ENCODE peak calls at places on chromosomes 5 and 9, in nine cellular contexts. U, L, Z, Y, V, B, T, F and N are unnamed samples.

GRCh38 chr5:137205237-137205636 is 293.9 kb downstream of the SPOCK1 start:
- DNase-seq in U (no peak), L (no peak), Z (no peak), Y (no peak), V (no peak), B (no peak), T (no peak), F (no peak), N (no peak)

GRCh38 chr9:91483189-91483691 is 59.6 kb upstream of the NFIL3 start:
- DNase-seq in U (no peak), L (no peak), Z (no peak), Y (peak; percentile 72), V (no peak), B (no peak), T (no peak), F (no peak), N (peak; percentile 65)

GRCh38 chr5:139104577-139105271 is 93.4 kb downstream of the SIL1 start:
- DNase-seq in U (no peak), L (peak; percentile 22), Z (no peak), Y (peak; percentile 59), V (peak; percentile 87), B (no peak), T (no peak), F (peak; percentile 35), N (peak; percentile 87)

GRCh38 chr5:135851186-135851906 is 16.9 kb downstream of the SLC25A48 start:
- DNase-seq in U (no peak), L (no peak), Z (no peak), Y (no peak), V (no peak), B (no peak), T (no peak), F (no peak), N (no peak)

GRCh38 chr5:59185757-59186385 is 603.0 kb downstream of the RAB3C start:
- DNase-seq in U (no peak), L (no peak), Z (no peak), Y (no peak), V (no peak), B (no peak), T (no peak), F (no peak), N (no peak)

GRCh38 chr9:137878146-137878941 is 762 bp downstream of the CACNA1B start:
- DNase-seq in U (peak; percentile 26), L (peak; percentile 87), Z (peak; percentile 36), Y (peak; percentile 12), V (peak; percentile 66), B (no peak), T (no peak), F (no peak), N (no peak)

GRCh38 chr9:70114898-70115297 is 71.2 kb downstream of the MAMDC2 start:
- DNase-seq in U (no peak), L (no peak), Z (no peak), Y (no peak), V (no peak), B (no peak), T (no peak), F (no peak), N (no peak)

GRCh38 chr5:127076730-127077129 is 3.4 kb upstream of the C5orf63 start:
- DNase-seq in U (no peak), L (no peak), Z (no peak), Y (peak; percentile 20), V (no peak), B (no peak), T (no peak), F (no peak), N (peak; percentile 52)

GRCh38 chr9:134025606-134026541 is 593 bp downstream of the BRD3OS start:
- DNase-seq in U (peak; percentile 43), L (peak; percentile 77), Z (peak; percentile 63), Y (peak; percentile 34), V (no peak), B (peak; percentile 70), T (peak; percentile 41), F (peak; percentile 45), N (peak; percentile 76)

GRCh38 chr9:136292591-136293448 is 11.1 kb downstream of the CCDC187 start:
- DNase-seq in U (no peak), L (no peak), Z (no peak), Y (no peak), V (no peak), B (no peak), T (no peak), F (no peak), N (peak; percentile 62)

GRCh38 chr5:181039961-181040915 is at the start of gene BTNL9:
- DNase-seq in U (no peak), L (no peak), Z (no peak), Y (no peak), V (peak; percentile 32), B (no peak), T (no peak), F (no peak), N (no peak)

GRCh38 chr5:179619776-179620175 is 3.7 kb downstream of the HNRNPH1 start:
- DNase-seq in U (no peak), L (no peak), Z (no peak), Y (no peak), V (no peak), B (no peak), T (no peak), F (no peak), N (no peak)
- H3K4me1 ChIP-seq in U (peaks cover 83% of the 10 kb centered on the region), L (peaks cover 5% of the 10 kb centered on the region), Z (peaks cover 81% of the 10 kb centered on the region), Y (peaks cover 70% of the 10 kb centered on the region), V (no peaks in the 10 kb centered on the region), B (peaks cover 78% of the 10 kb centered on the region), T (peaks cover 71% of the 10 kb centered on the region), F (peaks cover 23% of the 10 kb centered on the region), N (no peaks in the 10 kb centered on the region)

GRCh38 chr9:14942037-14942436 is 31.8 kb upstream of the FREM1 start:
- DNase-seq in U (no peak), L (no peak), Z (no peak), Y (no peak), V (no peak), B (no peak), T (no peak), F (no peak), N (no peak)

GRCh38 chr9:14935917-14936316 is 25.7 kb upstream of the FREM1 start:
- DNase-seq in U (no peak), L (no peak), Z (no peak), Y (no peak), V (no peak), B (no peak), T (no peak), F (no peak), N (no peak)

GRCh38 chr9:14941487-14941886 is 31.3 kb upstream of the FREM1 start:
- DNase-seq in U (no peak), L (no peak), Z (no peak), Y (no peak), V (no peak), B (no peak), T (no peak), F (no peak), N (no peak)

GRCh38 chr9:14935099-14935710 is 25.0 kb upstream of the FREM1 start:
- DNase-seq in U (no peak), L (no peak), Z (no peak), Y (no peak), V (no peak), B (no peak), T (no peak), F (no peak), N (no peak)

DNA sequence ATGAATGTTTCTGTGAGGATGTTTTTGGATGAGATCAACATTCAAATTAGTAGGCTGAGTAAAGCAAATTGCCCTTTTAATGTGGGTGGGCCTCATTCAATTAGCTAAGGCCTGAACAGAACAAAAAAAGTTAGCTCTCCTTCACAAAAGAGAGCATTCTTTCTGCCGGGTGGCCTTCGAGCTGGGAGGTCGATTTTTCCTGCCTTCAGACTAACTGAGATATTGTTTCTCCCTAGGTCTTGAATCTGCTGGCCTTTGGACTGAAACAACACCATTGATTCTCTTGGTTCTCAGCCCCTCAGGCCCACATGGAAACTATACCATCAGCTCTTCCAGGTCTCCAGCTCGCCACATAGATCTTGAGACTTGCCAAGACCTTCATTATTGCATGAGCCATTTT is 29.1 kb upstream of the FREM1 start:
- DNase-seq in U (no peak), L (no peak), Z (no peak), Y (no peak), V (no peak), B (no peak), T (no peak), F (no peak), N (no peak)
- H3K4me1 ChIP-seq in U (no peaks in the 10 kb centered on the region), L (no peaks in the 10 kb centered on the region), Z (no peaks in the 10 kb centered on the region), Y (no peaks in the 10 kb centered on the region), V (no peaks in the 10 kb centered on the region), B (no peaks in the 10 kb centered on the region), T (no peaks in the 10 kb centered on the region), F (no peaks in the 10 kb centered on the region), N (no peaks in the 10 kb centered on the region)

DNA sequence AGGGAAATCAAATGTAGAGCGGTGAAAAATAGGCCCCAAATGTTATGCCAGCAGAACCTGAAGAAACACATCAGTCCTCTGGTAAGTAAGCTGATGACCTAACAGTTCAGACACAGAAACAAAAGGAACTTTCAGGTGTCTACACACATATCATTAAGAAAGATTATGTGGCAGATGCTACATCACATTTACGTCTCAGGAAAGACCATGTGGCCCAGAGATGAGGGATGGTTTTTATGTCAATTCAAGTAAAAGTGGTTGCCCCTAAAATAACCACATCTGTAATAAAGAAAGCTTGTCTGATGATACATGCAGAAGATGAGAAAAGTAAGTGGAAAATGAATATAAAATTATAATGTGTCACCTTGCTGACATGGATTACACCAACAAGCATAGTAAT is 31.4 kb downstream of the GNAQ start:
- DNase-seq in U (no peak), L (no peak), Z (no peak), Y (no peak), V (no peak), B (no peak), T (no peak), F (no peak), N (no peak)
- H3K4me1 ChIP-seq in U (peaks cover 25% of the 10 kb centered on the region), L (no peaks in the 10 kb centered on the region), Z (peaks cover 68% of the 10 kb centered on the region), Y (peaks cover 13% of the 10 kb centered on the region), V (no peaks in the 10 kb centered on the region), B (peaks cover 17% of the 10 kb centered on the region), T (peaks cover 20% of the 10 kb centered on the region), F (peaks cover 10% of the 10 kb centered on the region), N (peaks cover 4% of the 10 kb centered on the region)

GRCh38 chr9:36902063-36902735 is 131.9 kb downstream of the PAX5 start:
- DNase-seq in U (no peak), L (no peak), Z (no peak), Y (no peak), V (no peak), B (no peak), T (no peak), F (no peak), N (no peak)
- H3K4me1 ChIP-seq in U (no peaks in the 10 kb centered on the region), L (no peaks in the 10 kb centered on the region), Z (no peaks in the 10 kb centered on the region), Y (no peaks in the 10 kb centered on the region), V (no peaks in the 10 kb centered on the region), B (no peaks in the 10 kb centered on the region), T (no peaks in the 10 kb centered on the region), F (no peaks in the 10 kb centered on the region), N (no peaks in the 10 kb centered on the region)

DNA sequence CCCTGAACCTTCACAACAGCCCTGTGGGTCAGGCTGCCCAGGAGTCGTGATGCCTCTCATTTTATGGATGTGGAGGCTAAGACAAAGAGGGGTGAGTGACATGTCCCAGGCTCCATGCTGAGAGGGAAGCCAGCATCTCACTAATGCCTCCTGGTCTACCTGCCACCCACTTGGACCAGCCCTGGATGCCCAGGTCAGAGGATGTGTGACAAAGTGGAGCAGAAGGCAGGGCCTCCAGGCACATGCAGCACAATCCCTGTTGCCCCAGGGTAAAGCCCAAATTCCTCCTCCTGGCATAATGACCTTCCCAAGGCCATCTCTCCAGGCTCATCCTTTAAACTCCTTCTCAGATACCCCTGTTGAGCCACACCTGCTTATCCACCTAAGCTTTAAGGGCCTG is 51.4 kb upstream of the XPA start:
- DNase-seq in U (no peak), L (no peak), Z (no peak), Y (no peak), V (no peak), B (no peak), T (no peak), F (no peak), N (no peak)
- H3K4me1 ChIP-seq in U (no peaks in the 10 kb centered on the region), L (no peaks in the 10 kb centered on the region), Z (no peaks in the 10 kb centered on the region), Y (no peaks in the 10 kb centered on the region), V (no peaks in the 10 kb centered on the region), B (no peaks in the 10 kb centered on the region), T (no peaks in the 10 kb centered on the region), F (no peaks in the 10 kb centered on the region), N (no peaks in the 10 kb centered on the region)